ENCODE peak calls at places on chromosomes 12 and 14, in four cellular contexts. Q, J, I and U are unnamed samples. For H3K4me1, the result is how much of the 10 kb centered on the place peaks cover.

GRCh38 chr12:48356041-48356768 is 5.5 kb upstream of the ZNF641 start:
- DNase-seq in Q (peak), J (no peak), I (no peak), U (no peak)

GRCh38 chr12:5904969-5905368 is 40.1 kb downstream of the ANO2 start:
- DNase-seq in Q (no peak), J (peak), I (no peak), U (no peak)

GRCh38 chr12:44647891-44648690 is 228.0 kb downstream of the NELL2 start:
- DNase-seq in Q (no peak), J (no peak), I (no peak), U (no peak)

GRCh38 chr12:105676694-105677093 is 346.2 kb downstream of the C12orf75 start:
- DNase-seq in Q (no peak), J (no peak), I (no peak), U (no peak)

GRCh38 chr14:96064866-96065265 is 25.7 kb downstream of the C14orf132 start:
- DNase-seq in Q (no peak), J (no peak), I (no peak), U (no peak)

GRCh38 chr12:22321620-22322019 is 12.9 kb downstream of the ST8SIA1 start:
- DNase-seq in Q (no peak), J (no peak), I (no peak), U (no peak)

GRCh38 chr12:100151769-100152168 is 9.1 kb upstream of the BLTP3B start:
- DNase-seq in Q (no peak), J (no peak), I (no peak), U (no peak)

GRCh38 chr14:53979747-53980642 is 23.4 kb upstream of the BMP4 start:
- DNase-seq in Q (no peak), J (no peak), I (no peak), U (no peak)

GRCh38 chr14:75334191-75335051 is 55.8 kb downstream of the FOS start:
- DNase-seq in Q (no peak), J (peak), I (no peak), U (peak)

GRCh38 chr14:63852817-63853730 is at the start of gene SYNE2:
- DNase-seq in Q (peak), J (no peak), I (peak), U (peak)

GRCh38 chr12:121892673-121893561 is 4.3 kb downstream of the PSMD9 start:
- DNase-seq in Q (peak), J (no peak), I (no peak), U (no peak)

GRCh38 chr12:27564612-27565213 is 40.7 kb downstream of the PPFIBP1 start:
- DNase-seq in Q (no peak), J (no peak), I (no peak), U (no peak)

GRCh38 chr12:20184514-20184913 is 183.8 kb upstream of the PDE3A start:
- DNase-seq in Q (no peak), J (no peak), I (no peak), U (no peak)

GRCh38 chr12:67477682-67478265 is 170.8 kb upstream of the DYRK2 start:
- DNase-seq in Q (no peak), J (no peak), I (no peak), U (no peak)

GRCh38 chr14:96852823-96853422 is 55.7 kb downstream of the VRK1 start:
- DNase-seq in Q (peak), J (no peak), I (peak), U (no peak)

GRCh38 chr12:104971276-104971675 is 13.2 kb upstream of the SLC41A2 start:
- DNase-seq in Q (no peak), J (no peak), I (no peak), U (no peak)

GRCh38 chr12:10617868-10618267 is 4.5 kb upstream of the MAGOHB start:
- DNase-seq in Q (no peak), J (no peak), I (no peak), U (no peak)

GRCh38 chr12:94074970-94075695 is 73.2 kb upstream of the PLXNC1 start:
- DNase-seq in Q (peak), J (peak), I (peak), U (no peak)

GRCh38 chr12:91618281-91618680 is 435.7 kb upstream of the DCN start:
- DNase-seq in Q (no peak), J (no peak), I (no peak), U (no peak)

GRCh38 chr12:10027311-10028099 is 3.0 kb upstream of the CLEC9A start:
- DNase-seq in Q (no peak), J (no peak), I (no peak), U (no peak)

GRCh38 chr12:34358198-34358597 is 335.9 kb downstream of the ALG10 start:
- DNase-seq in Q (no peak), J (no peak), I (no peak), U (no peak)

GRCh38 chr14:78143489-78144145 is 26.6 kb upstream of the NRXN3 start:
- DNase-seq in Q (no peak), J (no peak), I (no peak), U (no peak)

GRCh38 chr12:60191676-60192359 is 596.0 kb downstream of the SLC16A7 start:
- DNase-seq in Q (no peak), J (no peak), I (no peak), U (no peak)

GRCh38 chr14:36207500-36207899 is 31.0 kb upstream of the PTCSC3 start:
- DNase-seq in Q (no peak), J (no peak), I (peak), U (no peak)

GRCh38 chr14:96281486-96281885 is 25.5 kb downstream of the BDKRB1 start:
- DNase-seq in Q (no peak), J (no peak), I (no peak), U (no peak)

DNA sequence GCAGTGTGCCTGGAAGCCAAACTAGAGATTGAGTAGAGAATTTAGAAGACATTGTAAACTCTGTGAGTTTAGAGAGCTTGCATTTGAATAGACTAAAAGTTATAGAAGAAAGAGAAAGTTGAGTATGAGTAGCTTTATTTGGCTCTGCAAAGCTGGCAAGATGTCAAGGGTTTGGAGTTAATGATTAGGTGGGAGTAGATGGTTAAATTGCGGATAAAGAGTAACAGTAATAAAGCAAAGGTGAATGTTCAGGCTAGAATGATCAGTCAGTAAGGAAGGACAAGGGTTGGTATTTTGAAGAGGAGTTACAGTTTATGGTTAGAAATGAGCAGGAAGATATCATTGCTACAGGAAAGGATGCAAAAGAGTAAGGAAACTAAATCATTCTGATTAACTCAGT is 5.2 kb downstream of the PPM1A start:
- DNase-seq in Q (peak), J (no peak), I (no peak), U (no peak)
- H3K4me1 ChIP-seq in Q (under half), J (under half), I (under half), U (half or more)

GRCh38 chr14:77025744-77026165 is 2.8 kb downstream of the IRF2BPL start:
- DNase-seq in Q (no peak), J (no peak), I (no peak), U (peak)

GRCh38 chr14:77024171-77024627 is 4.3 kb downstream of the IRF2BPL start:
- DNase-seq in Q (peak), J (no peak), I (no peak), U (no peak)

GRCh38 chr14:77022219-77022852 is 6.2 kb downstream of the IRF2BPL start:
- DNase-seq in Q (peak), J (no peak), I (no peak), U (no peak)

GRCh38 chr14:77026166-77026929 is 2.2 kb downstream of the IRF2BPL start:
- DNase-seq in Q (peak), J (no peak), I (no peak), U (peak)

DNA sequence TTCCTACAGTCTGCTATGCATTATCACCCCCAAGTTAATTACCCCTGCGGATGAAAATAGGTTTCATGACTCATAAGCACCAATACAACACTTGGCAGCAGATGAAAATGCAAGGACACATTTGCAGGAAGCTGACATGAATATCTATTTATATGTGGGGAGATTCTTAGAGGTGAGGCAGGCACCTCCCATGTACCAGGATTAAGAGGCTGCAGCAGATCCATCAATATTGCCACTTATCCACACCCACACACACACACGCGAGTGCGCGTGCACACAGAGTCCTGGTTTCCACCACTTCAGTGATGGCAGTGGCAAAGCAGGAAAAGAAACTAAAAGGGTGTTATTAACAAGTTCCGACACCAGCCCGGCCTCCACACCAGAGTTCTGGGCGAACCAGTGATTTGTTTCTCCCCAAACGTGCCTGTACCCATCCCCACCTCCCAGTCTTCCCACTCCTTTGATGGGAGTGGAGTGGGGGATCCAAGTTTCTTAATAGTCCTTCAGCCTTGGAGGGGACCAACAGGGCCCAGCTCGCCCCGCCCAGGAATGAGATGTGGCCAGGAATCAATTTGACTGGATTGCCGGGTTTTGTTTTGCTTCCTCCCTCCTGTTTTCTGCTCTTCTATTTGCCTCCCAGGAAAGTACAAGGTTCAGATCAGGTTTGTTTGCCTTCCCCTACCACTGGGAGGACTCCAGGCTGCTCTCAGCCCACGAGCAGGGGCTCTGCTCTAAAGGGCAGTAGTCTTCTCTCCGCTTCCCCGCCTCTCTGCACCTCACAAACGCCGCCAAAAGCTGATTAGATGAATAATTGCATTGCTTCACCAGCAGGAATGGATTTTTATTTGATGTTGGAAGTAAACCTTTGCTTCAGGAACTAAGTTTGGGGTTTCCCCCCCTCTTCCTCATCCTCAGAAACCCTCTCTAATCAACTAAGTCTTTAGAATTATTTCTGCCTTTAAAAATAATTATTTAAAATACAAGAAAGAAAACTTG is 5.2 kb downstream of the IRF2BPL start:
- DNase-seq in Q (peak), J (no peak), I (peak), U (no peak)
- H3K4me3 ChIP-seq in Q (peak), J (peak), I (peak), U (no peak)

DNA sequence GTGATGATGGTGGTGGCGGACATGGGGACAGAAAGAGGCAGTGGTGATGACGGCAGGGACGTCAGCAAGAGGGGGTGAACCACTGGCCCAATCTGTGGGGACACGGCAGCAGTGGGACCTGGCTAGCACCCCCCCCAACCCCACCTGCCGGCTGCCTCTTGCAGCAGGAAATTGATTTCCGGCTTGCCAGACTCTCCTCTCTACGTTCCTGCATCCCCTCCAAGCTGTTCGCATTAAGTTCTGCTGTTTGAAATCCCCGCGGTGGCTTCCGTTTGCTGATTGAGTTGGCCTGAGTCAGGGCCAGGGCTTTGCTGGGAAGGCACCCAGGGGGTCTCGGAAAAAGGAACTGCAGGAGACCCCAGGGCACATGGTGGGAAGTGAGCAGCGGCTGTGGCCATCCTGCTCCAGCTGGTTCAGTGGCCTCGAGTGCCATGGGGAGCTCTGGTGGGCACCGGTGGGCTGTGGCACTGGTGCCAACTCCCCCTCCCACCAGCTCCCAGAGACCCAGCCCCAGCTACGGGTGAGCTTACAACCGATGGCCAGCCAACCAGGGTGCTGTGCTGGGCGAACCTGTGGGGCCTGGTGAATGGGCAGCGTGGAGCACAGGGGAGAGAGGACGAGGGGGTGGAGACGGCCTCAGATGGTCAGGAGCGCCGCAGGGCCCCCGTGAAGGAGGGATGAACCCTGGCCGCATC is 14.6 kb upstream of the NUDT14 start:
- DNase-seq in Q (no peak), J (no peak), I (no peak), U (no peak)
- H3K4me1 ChIP-seq in Q (under half), J (under half), I (under half), U (half or more)

DNA sequence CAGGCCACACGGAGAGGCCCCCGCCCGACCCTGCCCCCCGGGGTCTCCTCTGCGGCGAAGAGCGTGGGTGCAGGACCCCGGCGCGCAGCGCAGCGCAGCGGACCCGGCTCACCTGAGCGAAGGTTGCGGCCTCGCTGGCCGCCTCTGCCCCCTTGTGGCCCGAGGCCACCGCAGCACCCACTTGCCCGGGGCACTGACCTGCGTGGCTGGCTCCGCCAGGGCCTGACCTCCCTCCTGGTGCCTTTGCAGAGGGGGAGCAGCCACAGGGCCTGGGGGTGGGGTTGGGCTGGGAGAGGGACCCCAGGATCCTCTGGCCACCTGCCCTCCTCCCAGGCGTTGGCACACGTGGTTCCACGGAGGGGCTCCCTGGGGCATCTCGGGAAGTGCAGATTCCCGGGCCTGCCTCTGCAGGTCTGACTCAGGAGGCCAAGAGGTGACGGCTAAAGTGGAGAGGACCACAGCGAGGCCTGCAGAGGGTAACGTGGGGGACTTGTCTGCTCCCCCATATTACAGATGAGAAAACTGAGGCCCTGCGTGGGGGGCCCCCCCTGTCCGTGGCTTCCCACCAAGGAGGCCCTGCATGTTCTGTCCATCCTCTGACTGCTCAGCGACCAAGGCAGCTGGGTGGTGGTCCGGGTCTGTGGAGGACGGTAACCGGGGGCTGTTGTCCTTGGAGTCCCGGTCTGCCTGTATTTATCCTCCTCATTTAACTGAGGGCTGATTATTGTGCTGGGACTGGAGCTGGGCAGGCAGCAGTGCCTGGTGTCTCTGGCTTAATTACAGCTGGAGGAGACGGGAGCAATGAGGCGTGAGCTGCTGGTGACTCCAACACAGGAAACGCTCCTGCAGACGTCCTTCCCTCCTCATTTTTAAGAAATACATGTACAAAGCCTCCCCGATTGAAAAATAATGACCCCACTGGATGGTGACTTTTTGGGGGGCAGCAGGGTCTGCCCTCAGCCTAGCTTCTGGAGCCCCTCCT is 67.9 kb upstream of the BEGAIN start:
- DNase-seq in Q (peak), J (no peak), I (peak), U (no peak)
- H3K4me3 ChIP-seq in Q (peak), J (no peak), I (no peak), U (no peak)

GRCh38 chr12:49949866-49950265 is 671 bp upstream of the AQP2 start:
- DNase-seq in Q (no peak), J (no peak), I (no peak), U (no peak)
- H3K4me1 ChIP-seq in Q (under half), J (under half), I (under half), U (under half)

GRCh38 chr12:120266180-120266535 is 628 bp upstream of the PXN start:
- DNase-seq in Q (no peak), J (no peak), I (no peak), U (no peak)
- H3K4me3 ChIP-seq in Q (no peak), J (no peak), I (peak), U (no peak)

GRCh38 chr12:1546931-1547640 is 47.3 kb downstream of the FBXL14 start:
- DNase-seq in Q (no peak), J (no peak), I (no peak), U (no peak)
- H3K4me1 ChIP-seq in Q (under half), J (under half), I (under half), U (under half)

DNA sequence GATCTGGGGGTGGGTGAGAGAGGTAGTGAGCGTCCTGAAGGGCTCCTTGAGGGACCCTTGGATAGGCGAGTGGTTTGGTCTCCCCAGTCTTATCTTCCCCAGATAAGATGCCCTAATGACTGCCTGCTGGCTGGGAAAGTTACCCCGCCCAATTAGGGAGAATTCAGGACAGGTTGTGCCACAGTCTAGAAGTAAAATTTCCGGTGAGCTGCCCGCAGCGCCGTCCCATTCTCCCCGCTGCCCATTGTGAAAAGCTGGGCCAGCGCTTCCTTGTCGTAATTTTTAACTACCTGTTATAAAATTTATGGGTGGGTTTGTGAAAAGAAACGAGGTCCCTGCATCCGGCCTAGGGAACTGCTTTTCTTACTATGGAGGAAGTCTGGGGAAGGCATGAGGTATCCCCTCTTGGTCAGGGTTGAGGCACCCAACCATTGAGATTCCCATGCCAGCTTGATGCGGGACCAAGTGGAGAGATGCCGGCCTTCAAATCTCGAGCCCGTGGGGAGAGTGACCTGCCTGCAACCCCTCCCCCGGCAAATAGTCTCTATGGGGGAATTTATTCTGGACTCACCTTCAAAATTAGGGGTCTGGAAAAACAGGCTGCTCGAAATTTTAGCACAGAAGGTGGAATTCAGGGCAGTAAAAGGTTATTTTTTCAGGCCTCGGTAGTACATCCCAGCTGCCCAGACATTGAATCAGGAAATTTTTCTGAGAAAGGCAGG is 6.6 kb downstream of the HOXC8 start:
- DNase-seq in Q (no peak), J (no peak), I (no peak), U (peak)
- H3K4me3 ChIP-seq in Q (no peak), J (no peak), I (no peak), U (no peak)

DNA sequence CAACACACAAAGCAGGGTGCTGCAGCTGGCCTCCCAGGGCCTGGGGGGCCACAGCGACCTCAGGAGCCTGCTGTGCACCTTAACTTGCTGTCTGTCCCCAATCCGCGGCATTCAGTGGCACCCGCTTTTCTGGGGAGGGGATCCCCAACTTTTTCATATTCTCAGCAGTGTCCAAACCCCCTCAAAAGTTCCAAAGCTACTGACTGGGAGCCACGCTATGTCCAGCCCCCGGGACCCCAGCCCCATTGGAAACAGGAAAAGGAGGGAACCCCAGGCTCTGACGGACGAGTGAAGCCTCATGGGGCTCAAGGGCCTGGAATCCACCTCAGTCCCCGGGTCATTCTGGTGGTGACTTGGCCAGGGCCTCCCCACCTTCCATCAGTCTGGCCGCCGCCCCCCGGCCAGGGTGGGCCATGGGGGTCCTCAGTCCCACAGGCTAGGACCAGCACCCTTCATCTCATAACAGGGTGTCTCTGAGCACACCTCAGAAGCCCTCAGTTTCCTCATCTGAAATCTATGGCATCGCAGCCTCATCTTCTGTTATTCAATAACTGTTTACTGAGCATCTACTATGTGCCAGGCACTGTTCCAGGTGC is 127.3 kb downstream of the NCOR2 start:
- DNase-seq in Q (no peak), J (no peak), I (no peak), U (no peak)
- H3K4me1 ChIP-seq in Q (under half), J (under half), I (under half), U (under half)